ENCODE peak calls at places on chromosomes 2 and 18, in five cellular contexts. Q, O, H, L and J are unnamed samples.

GRCh38 chr2:240124651-240125030 is 11.5 kb downstream of the COPS9 start:
- DNase-seq in Q (no peak), O (no peak), H (no peak), L (no peak), J (peak)

GRCh38 chr2:45190481-45190880 is 181.2 kb upstream of the SIX2 start:
- DNase-seq in Q (peak), O (no peak), H (no peak), L (peak), J (peak)

GRCh38 chr18:41532344-41533086 is 422.5 kb upstream of the PIK3C3 start:
- DNase-seq in Q (peak), O (no peak), H (no peak), L (peak), J (no peak)

GRCh38 chr2:67145851-67146250 is 251.3 kb upstream of the ETAA1 start:
- DNase-seq in Q (peak), O (no peak), H (no peak), L (no peak), J (no peak)

GRCh38 chr2:121236101-121236640 is 48.8 kb downstream of the TFCP2L1 start:
- DNase-seq in Q (no peak), O (no peak), H (no peak), L (no peak), J (no peak)

GRCh38 chr2:203787954-203788353 is 79.6 kb upstream of the CTLA4 start:
- DNase-seq in Q (no peak), O (no peak), H (no peak), L (no peak), J (no peak)

GRCh38 chr2:157196956-157197355 is 60.5 kb upstream of the GALNT5 start:
- DNase-seq in Q (no peak), O (no peak), H (no peak), L (peak), J (peak)

GRCh38 chr2:215882689-215883088 is 130.7 kb downstream of the MREG start:
- DNase-seq in Q (peak), O (no peak), H (no peak), L (no peak), J (no peak)

GRCh38 chr2:188931361-188931760 is 42.8 kb upstream of the COL3A1 start:
- DNase-seq in Q (peak), O (no peak), H (no peak), L (no peak), J (no peak)

GRCh38 chr2:133422946-133423345 is 145.3 kb downstream of the NCKAP5 start:
- DNase-seq in Q (peak), O (no peak), H (no peak), L (no peak), J (no peak)

GRCh38 chr2:127516031-127516430 is 10.3 kb downstream of the IWS1 start:
- DNase-seq in Q (peak), O (no peak), H (no peak), L (no peak), J (no peak)

GRCh38 chr2:28343184-28343942 is 49.3 kb upstream of the FOSL2 start:
- DNase-seq in Q (no peak), O (no peak), H (no peak), L (no peak), J (no peak)

GRCh38 chr2:155389224-155389623 is 690.7 kb downstream of the KCNJ3 start:
- DNase-seq in Q (no peak), O (no peak), H (no peak), L (peak), J (no peak)

GRCh38 chr2:66985901-66986300 is 411.2 kb upstream of the ETAA1 start:
- DNase-seq in Q (peak), O (no peak), H (no peak), L (no peak), J (no peak)

GRCh38 chr2:99140860-99141109 is 722 bp upstream of the C2orf15 start:
- DNase-seq in Q (no peak), O (no peak), H (no peak), L (no peak), J (no peak)

GRCh38 chr2:48230834-48231233 is 299.1 kb upstream of the STON1 start:
- DNase-seq in Q (no peak), O (no peak), H (no peak), L (no peak), J (no peak)

GRCh38 chr2:3066831-3067230 is 310.8 kb downstream of the EIPR1 start:
- DNase-seq in Q (no peak), O (no peak), H (no peak), L (no peak), J (no peak)

GRCh38 chr2:149920389-149920788 is 332.8 kb upstream of the MMADHC start:
- DNase-seq in Q (no peak), O (no peak), H (no peak), L (no peak), J (no peak)

DNA sequence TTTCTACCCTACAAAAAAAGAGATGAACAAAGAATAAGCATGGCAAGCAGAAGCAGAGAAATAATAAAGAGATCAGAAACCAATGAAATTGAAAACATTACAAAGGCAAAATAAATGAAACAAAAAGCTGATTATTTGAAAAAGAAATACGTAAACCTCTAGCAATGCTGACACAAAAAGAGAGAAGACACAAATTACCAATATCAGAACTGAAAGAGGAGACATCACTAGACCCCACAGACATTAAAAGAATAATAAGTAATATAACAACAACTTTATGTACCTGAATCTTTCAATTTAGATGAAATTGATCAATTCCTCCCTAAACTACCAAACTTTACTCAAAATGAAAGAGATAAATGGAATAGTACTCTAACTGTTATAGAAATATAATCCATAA is 75.9 kb downstream of the TMEM163 start:
- DNase-seq in Q (no peak), O (no peak), H (no peak), L (no peak), J (no peak)
- H2BK120ac ChIP-seq in Q (no peak), O (no peak), H (no peak), L (no peak), J (no peak)

DNA sequence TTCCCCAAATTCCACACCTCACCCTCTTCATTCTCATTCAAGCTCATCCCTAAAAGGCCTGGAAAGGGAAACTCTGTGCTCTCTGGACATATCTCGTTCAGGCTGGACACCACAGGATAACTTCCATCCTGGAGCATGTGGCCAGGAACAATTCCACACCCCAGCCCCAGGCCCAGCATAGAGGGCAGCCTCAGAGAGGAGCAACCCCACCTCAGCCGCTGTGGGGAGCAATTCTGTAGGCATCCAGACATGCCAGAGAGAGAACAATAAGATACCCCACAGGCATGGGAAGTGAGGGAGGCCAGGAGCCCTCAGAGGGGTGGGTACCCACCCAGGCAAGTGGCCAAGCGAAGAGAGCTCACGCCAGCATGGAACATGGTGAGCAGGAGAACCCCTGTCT is 143.4 kb downstream of the GFPT1 start:
- DNase-seq in Q (no peak), O (no peak), H (no peak), L (no peak), J (no peak)
- H2BK15ac ChIP-seq in Q (peak), O (no peak), H (no peak), L (no peak), J (no peak)

GRCh38 chr2:23410596-23410995 is 25.6 kb downstream of the KLHL29 start:
- DNase-seq in Q (peak), O (no peak), H (no peak), L (no peak), J (no peak)
- H2BK120ac ChIP-seq in Q (peak), O (no peak), H (no peak), L (no peak), J (no peak)

GRCh38 chr18:48730010-48730409 is 191.2 kb downstream of the CTIF start:
- DNase-seq in Q (no peak), O (no peak), H (no peak), L (no peak), J (no peak)
- H2BK15ac ChIP-seq in Q (no peak), O (no peak), H (no peak), L (no peak), J (no peak)

DNA sequence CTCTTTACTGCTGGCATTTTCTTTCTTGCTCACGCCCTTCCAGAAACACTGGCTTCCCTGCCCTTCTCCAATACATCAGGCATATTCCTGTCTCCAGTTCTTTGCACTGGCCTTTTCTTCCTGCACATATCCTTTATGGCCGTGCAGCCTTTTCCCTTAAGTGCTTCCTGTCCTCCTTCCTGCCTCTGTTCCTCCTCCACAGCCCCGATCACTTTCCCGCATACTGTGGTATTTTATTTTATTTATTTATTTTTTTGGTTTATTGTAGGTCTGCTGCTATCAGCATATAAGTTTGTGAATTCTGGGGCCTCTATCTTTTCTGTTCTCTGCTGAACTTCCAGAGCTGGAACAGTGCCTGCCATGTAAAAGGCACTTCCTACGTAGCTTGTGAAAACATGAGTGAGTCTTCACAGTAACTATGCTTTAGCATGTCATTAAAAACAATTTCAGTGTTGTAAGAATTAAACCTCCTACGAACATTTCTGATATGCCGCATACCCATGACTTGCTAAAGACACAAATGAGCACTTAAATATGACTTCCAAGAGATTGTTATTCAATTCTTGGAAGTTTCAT is 289.1 kb downstream of the TRIB2 start:
- DNase-seq in Q (peak), O (no peak), H (no peak), L (no peak), J (no peak)
- H2BK120ac ChIP-seq in Q (no peak), O (no peak), H (no peak), L (no peak), J (no peak)

DNA sequence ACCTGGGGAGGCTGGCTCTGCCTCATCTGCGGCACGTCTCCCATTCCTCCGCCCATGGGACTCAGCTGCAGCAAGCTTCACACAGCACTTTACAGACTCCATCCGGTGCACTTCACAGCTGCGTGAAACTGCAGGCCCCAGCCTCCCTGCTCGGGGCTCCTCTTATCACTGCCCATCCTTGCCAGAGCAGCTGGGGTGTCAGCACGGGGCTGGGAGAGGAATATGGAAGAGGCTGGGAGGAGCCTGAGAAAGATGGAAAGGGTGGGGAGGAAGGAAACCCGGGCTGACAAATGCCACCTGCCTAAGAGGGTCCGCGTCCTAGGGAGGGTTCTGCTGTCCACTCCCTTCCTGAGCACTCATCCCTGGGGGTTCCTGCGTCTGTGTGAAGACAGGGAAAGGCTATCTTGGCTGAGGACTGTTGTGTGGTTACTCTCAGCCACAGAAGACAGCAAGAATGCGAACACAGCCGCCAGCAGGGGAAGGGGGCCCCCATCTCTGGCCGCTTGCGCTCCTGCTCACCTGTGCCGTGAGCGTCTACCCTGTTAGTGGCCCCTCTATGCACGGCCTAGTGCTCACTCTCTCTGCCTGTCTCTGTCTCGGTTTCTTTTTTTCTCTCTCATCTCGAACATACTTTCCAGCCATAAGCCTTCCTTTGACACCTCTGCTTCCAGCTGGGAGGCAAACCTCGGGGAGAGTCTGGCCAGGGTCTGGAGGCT is 206.9 kb upstream of the APCDD1 start:
- DNase-seq in Q (no peak), O (no peak), H (no peak), L (peak), J (no peak)
- H2BK15ac ChIP-seq in Q (no peak), O (no peak), H (no peak), L (no peak), J (no peak)

GRCh38 chr2:62540786-62541168 is 34.8 kb upstream of the TMEM17 start:
- DNase-seq in Q (no peak), O (no peak), H (no peak), L (no peak), J (no peak)

GRCh38 chr2:62537814-62538213 is 31.8 kb upstream of the TMEM17 start:
- DNase-seq in Q (no peak), O (no peak), H (no peak), L (no peak), J (no peak)

GRCh38 chr2:62531594-62531993 is 25.6 kb upstream of the TMEM17 start:
- DNase-seq in Q (no peak), O (no peak), H (no peak), L (no peak), J (no peak)

GRCh38 chr2:62539892-62540785 is 34.1 kb upstream of the TMEM17 start:
- DNase-seq in Q (no peak), O (no peak), H (no peak), L (no peak), J (no peak)

GRCh38 chr2:62536873-62537547 is 31.0 kb upstream of the TMEM17 start:
- DNase-seq in Q (no peak), O (no peak), H (no peak), L (peak), J (no peak)
- H2BK120ac ChIP-seq in Q (no peak), O (no peak), H (no peak), L (no peak), J (no peak)

DNA sequence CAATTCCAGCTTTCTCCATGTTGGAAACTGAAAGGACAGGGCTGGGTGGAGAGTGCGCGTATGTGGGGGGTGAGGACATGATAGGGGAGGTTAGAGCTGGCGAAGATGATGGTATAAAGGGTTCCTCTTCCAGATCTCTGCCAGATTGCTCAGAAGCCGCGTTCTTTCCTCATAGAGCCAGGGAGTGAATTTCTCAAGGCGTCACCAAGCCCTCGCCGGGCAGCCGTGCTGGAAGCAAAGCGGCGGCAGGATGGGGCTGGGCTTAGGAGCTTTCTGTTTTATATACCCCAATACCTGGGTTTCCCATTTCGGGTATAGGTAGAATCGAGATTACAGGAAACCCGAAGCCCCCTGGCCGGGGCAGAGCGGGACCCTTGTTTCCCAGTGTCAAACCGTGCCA is 43.8 kb downstream of the DDX18 start:
- DNase-seq in Q (no peak), O (no peak), H (no peak), L (no peak), J (no peak)
- H2BK15ac ChIP-seq in Q (no peak), O (no peak), H (no peak), L (no peak), J (no peak)

DNA sequence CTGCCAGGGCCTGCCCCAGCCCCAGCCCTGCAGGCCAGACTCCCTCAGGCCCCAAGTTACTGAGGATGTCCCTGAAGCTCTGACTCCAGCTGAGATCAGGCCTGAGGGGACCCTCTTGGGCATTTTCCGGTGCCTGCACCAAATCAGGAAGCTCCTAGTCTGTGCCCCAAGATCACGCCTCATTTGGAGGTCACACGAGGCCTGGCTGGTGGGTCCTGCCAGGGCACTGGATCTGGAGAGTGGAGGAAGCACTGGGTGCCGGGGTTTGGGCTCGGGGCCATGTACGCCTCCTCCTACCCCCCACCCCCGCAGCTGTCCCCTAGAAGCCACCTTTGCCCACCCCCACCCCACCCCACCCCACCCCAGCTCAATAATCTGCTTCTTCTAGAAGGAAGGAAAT is 16.2 kb downstream of the SH2D6 start:
- DNase-seq in Q (no peak), O (no peak), H (no peak), L (no peak), J (no peak)
- H2BK120ac ChIP-seq in Q (peak), O (no peak), H (no peak), L (no peak), J (no peak)

DNA sequence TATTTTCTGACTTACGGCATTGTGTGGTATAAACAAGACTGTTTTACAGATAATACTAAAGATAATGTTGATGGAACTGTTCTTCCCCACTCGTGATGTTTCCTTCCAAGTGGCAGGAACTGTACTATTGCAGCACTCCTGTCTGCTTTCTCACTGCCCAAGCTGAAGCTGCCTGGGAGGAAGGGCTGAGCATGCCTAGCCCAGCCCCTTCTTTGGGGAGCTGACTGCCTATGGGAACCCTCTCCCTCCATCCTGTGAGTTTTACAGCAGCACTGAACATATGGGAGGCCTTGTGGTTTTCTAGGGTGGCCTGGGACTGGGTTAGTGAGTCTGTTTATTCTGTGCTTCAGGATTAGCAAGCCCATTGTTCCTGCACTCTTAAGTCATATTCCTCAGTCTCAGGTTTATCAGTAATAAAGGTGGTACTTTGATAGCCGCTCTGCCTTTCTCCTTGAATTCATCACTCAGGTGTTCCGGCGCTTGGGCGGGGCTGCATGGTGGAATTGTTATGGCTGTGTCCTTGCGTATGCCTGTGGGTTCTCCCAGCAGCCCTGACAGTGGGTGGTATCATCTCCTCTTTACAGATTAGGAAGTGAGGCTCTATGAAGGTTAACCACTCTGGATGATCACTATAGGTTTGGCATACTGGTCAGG is 379.7 kb downstream of the PTPRM start:
- DNase-seq in Q (peak), O (no peak), H (no peak), L (peak), J (no peak)
- H2BK15ac ChIP-seq in Q (peak), O (no peak), H (no peak), L (no peak), J (no peak)